ENCODE peak calls at places on chromosomes 7 and 10, in four cellular contexts. D, A, Y and O are unnamed samples.

GRCh38 chr7:115328018-115328417 is 406.1 kb downstream of the MDFIC start:
- DNase-seq in Y (no peak), D (no peak), A (no peak), O (no peak)

GRCh38 chr7:35776686-35777085 is 24.2 kb upstream of the SEPTIN7 start:
- DNase-seq in D (no peak), Y (no peak), A (no peak), O (no peak)

GRCh38 chr7:88967432-88967831 is 171.9 kb upstream of the TEX47 start:
- DNase-seq in D (no peak), Y (no peak), A (no peak), O (no peak)

GRCh38 chr10:86958109-86958830 is at the start of gene SNCG:
- DNase-seq in Y (no peak), D (no peak), A (no peak), O (peak; percentile 52)

GRCh38 chr10:11469575-11470391 is 141.7 kb downstream of the USP6NL start:
- DNase-seq in Y (no peak), D (peak; percentile 80), A (no peak), O (no peak)

GRCh38 chr7:27155816-27156507 is 513 bp downstream of the HOXA7 start:
- DNase-seq in Y (no peak), D (peak; percentile 54), A (no peak), O (no peak)

GRCh38 chr10:94008526-94008925 is 14.8 kb downstream of the PLCE1 start:
- DNase-seq in Y (no peak), D (no peak), A (no peak), O (no peak)

GRCh38 chr7:5283421-5284303 is 919 bp downstream of the SLC29A4 start:
- DNase-seq in Y (no peak), A (no peak), D (peak; percentile 44), O (no peak)

GRCh38 chr7:41069635-41070034 is 633.3 kb downstream of the INHBA start:
- DNase-seq in D (no peak), Y (no peak), A (no peak), O (no peak)

GRCh38 chr10:119538632-119539358 is 3.7 kb downstream of the RGS10 start:
- DNase-seq in D (no peak), A (no peak), Y (no peak), O (no peak)

GRCh38 chr10:24920907-24921881 is 31.2 kb downstream of the PRTFDC1 start:
- DNase-seq in D (peak; percentile 25), A (peak; percentile 96), Y (peak; percentile 88), O (peak; percentile 97)

GRCh38 chr7:116710764-116711452 is 38.9 kb downstream of the MET start:
- DNase-seq in Y (no peak), D (no peak), A (no peak), O (no peak)

GRCh38 chr10:84329094-84329611 is 764 bp downstream of the CCSER2 start:
- DNase-seq in Y (no peak), D (peak; percentile 60), A (peak; percentile 36), O (peak; percentile 57)

GRCh38 chr7:128879461-128879938 is 16.8 kb downstream of the ATP6V1F start:
- DNase-seq in A (no peak), D (no peak), Y (no peak), O (no peak)

GRCh38 chr10:70132098-70133029 is at the start of gene AIFM2:
- DNase-seq in Y (no peak), D (peak; percentile 91), A (peak; percentile 45), O (peak; percentile 58)

GRCh38 chr10:12543589-12543988 is 194.2 kb downstream of the CAMK1D start:
- DNase-seq in D (peak; percentile 37), A (no peak), Y (no peak), O (no peak)

GRCh38 chr7:51276091-51276605 is 40.5 kb downstream of the COBL start:
- DNase-seq in D (no peak), Y (no peak), A (no peak), O (no peak)

GRCh38 chr7:80974396-80975358 is 55.8 kb upstream of the SEMA3C start:
- DNase-seq in Y (peak; percentile 16), A (no peak), D (no peak), O (no peak)

GRCh38 chr7:133545613-133546012 is 292.7 kb downstream of the EXOC4 start:
- DNase-seq in D (no peak), Y (peak; percentile 32), A (peak; percentile 17), O (peak; percentile 63)

GRCh38 chr7:158124671-158125079 is 462.9 kb downstream of the PTPRN2 start:
- DNase-seq in A (no peak), Y (no peak), D (no peak), O (no peak)

GRCh38 chr10:133242611-133243356 is 5.1 kb downstream of the VENTX start:
- DNase-seq in A (peak; percentile 48), Y (no peak), D (no peak), O (peak; percentile 28)

GRCh38 chr7:45646996-45647411 is 72.8 kb downstream of the ADCY1 start:
- DNase-seq in A (peak; percentile 36), Y (no peak), D (peak; percentile 10), O (no peak)

GRCh38 chr7:19062216-19062615 is 55.2 kb downstream of the TWIST1 start:
- DNase-seq in D (peak; percentile 51), Y (no peak), A (no peak), O (no peak)

GRCh38 chr7:25187932-25188331 is 40.4 kb downstream of the NPVF start:
- DNase-seq in A (no peak), D (peak; percentile 27), Y (no peak), O (no peak)
- TF ChIP-seq CTCF in A (no peak), D (no peak), Y (no peak), O (no peak)

DNA sequence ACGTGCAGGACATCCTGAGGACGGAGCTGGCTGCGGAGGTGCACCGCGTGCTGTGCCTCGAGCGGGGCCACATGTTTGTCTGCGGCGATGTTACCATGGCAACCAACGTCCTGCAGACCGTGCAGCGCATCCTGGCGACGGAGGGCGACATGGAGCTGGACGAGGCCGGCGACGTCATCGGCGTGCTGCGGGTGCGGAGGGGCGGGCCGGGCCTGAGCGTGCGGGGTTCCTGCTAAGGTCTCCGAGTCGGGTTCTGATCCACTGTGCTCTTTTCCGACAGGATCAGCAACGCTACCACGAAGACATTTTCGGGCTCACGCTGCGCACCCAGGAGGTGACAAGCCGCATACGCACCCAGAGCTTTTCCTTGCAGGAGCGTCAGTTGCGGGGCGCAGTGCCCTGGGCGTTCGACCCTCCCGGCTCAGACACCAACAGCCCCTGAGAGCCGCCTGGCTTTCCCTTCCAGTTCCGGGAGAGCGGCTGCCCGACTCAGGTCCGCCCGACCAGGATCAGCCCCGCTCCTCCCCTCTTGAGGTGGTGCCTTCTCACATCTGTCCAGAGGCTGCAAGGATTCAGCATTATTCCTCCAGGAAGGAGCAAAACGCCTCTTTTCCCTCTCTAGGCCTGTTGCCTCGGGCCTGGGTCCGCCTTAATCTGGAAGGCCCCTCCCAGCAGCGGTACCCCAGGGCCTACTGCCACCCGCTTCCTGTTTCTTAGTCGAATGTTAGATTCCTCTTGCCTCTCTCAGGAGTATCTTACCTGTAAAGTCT is 10.4 kb downstream of the ATG9B start:
- DNase-seq in D (peak; percentile 99), A (peak; percentile 71), Y (no peak), O (peak; percentile 56)
- TF ChIP-seq CTCF in D (no peak), A (peak; percentile 52), Y (no peak), O (no peak)

GRCh38 chr10:90138844-90139243 is 437.5 kb downstream of the KIF20B start:
- DNase-seq in D (peak; percentile 69), A (no peak), Y (no peak), O (peak; percentile 38)
- TF ChIP-seq CTCF in D (peak; percentile 82), A (peak; percentile 24), Y (peak; percentile 34), O (peak; percentile 55)

DNA sequence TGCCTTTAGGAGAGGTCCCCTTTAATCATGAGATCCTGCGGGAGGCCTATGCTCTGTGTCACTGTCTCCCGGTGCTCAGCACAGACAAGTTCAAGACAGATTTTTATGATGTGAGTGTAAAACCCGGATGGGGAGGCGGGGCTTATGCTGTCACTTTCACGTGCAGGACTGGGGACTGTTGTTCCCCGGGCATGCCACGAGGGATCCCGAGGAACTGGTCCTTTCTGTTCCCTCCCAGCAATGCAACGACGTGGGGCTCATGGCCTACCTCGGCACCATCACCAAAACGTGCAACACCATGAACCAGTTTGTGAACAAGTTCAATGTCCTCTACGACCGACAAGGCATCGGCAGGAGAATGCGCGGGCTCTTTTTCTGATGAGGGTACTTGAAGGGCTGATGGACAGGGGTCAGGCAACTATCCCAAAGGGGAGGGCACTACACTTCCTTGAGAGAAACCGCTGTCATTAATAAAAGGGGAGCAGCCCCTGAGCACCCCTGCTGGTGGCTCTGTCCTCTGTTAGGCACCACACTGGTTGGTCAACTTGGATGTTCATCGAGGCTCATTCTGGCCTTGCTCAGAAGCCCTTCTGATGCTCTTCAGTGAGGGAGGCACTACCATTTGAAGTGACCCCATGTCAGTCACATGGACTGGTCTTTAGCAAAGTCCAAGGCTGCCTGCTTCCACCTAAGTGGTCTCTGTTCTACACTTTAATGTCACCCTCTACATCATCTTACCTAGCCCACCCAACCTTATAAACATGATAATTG is 2.8 kb downstream of the COPS6 start:
- DNase-seq in Y (no peak), A (peak; percentile 43), D (peak; percentile 74), O (no peak)
- TF ChIP-seq CTCF in Y (peak; percentile 18), A (peak; percentile 45), D (peak; percentile 40), O (no peak)

GRCh38 chr7:101782886-101783285 is 34.5 kb upstream of the CUX1 start:
- DNase-seq in Y (no peak), A (no peak), D (no peak), O (no peak)

GRCh38 chr7:101784275-101785127 is 32.9 kb upstream of the CUX1 start:
- DNase-seq in A (peak; percentile 10), D (no peak), Y (no peak), O (peak; percentile 30)

GRCh38 chr7:101783381-101784181 is 33.8 kb upstream of the CUX1 start:
- DNase-seq in A (no peak), Y (no peak), D (no peak), O (peak; percentile 39)

GRCh38 chr7:101781384-101781783 is 36.0 kb upstream of the CUX1 start:
- DNase-seq in Y (no peak), A (no peak), D (no peak), O (no peak)

DNA sequence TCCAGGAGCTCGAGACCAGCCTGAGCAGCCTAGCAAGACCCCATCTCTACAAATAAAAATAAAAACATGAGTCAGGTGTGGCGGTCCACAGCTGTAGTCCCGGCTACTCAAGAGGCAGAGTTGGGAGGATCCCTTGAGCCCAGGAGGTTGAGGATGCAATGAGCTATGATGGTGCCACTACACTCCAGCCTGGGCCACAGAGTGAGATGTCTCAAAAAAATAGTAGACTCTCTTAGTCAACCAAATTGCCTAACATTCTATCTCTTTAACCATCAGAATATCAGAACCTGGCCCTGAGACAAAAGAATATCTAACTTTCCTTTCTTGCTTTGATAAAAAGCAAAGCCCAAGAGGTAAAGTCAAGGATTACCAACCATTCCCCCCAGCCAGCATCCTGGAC is 35.0 kb upstream of the CUX1 start:
- DNase-seq in A (no peak), Y (no peak), D (no peak), O (no peak)
- TF ChIP-seq CTCF in A (no peak), Y (no peak), D (no peak), O (no peak)

DNA sequence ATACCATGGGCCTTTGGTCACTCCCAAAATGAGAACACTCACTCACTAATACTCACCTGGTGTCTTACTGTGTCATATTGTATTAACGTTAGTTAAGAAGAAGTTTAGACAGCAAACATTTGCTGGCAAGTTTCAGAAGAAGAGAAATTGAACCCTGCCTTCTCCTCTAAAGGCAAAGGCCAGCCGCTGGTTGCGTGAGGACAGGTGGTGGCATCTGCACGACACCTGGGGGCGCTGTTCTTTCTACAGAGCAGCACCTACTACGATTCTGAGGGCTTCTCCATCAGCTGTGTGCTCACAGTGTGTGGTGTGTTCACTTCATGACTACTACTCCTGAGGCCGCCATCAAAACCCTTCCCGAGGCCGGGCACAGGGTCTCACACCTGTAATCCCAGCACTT is 17.9 kb upstream of the CLEC2L start:
- DNase-seq in D (peak; percentile 89), A (peak; percentile 4), Y (no peak), O (no peak)
- TF ChIP-seq CTCF in D (peak; percentile 80), A (peak; percentile 68), Y (peak; percentile 14), O (peak; percentile 29)